ENCODE peak calls at places on chromosome 9, in nine cellular contexts. Z, F, D, N, W, C, H, U and K are unnamed samples.

GRCh38 chr9:6566409-6567139 is 79.0 kb downstream of the GLDC start:
- DNase-seq in H (no peak), N (no peak), U (no peak), C (no peak), D (no peak), Z (peak), F (no peak), W (no peak), K (peak)

GRCh38 chr9:99030082-99030481 is 74.8 kb upstream of the TGFBR1 start:
- DNase-seq in W (no peak), H (no peak), N (no peak), F (no peak), C (no peak), D (no peak), Z (no peak), U (no peak), K (no peak)

GRCh38 chr9:2838356-2838983 is 5.4 kb downstream of the PUM3 start:
- DNase-seq in W (no peak), Z (no peak), F (no peak), D (no peak), H (no peak), C (no peak), N (no peak), U (no peak), K (no peak)

GRCh38 chr9:12516573-12516972 is 176.6 kb upstream of the TYRP1 start:
- DNase-seq in Z (no peak), W (no peak), U (no peak), N (no peak), F (no peak), H (no peak), C (no peak), D (no peak), K (no peak)

GRCh38 chr9:86751207-86751606 is 196.1 kb downstream of the GAS1 start:
- DNase-seq in H (no peak), W (no peak), U (no peak), Z (no peak), C (no peak), D (no peak), N (no peak), F (no peak), K (peak)

GRCh38 chr9:135804588-135805421 is 102.5 kb downstream of the CAMSAP1 start:
- DNase-seq in Z (no peak), W (no peak), F (no peak), N (no peak), U (peak), C (no peak), D (no peak), H (peak), K (no peak)

GRCh38 chr9:28770827-28771226 is 1197.5 kb upstream of the C9orf72 start:
- DNase-seq in N (no peak), U (no peak), D (no peak), Z (no peak), F (no peak), H (no peak), C (no peak), W (no peak), K (no peak)

GRCh38 chr9:109252291-109252690 is 68.6 kb downstream of the EPB41L4B start:
- DNase-seq in Z (no peak), F (no peak), N (no peak), H (no peak), W (no peak), C (no peak), U (no peak), D (no peak), K (no peak)

GRCh38 chr9:99356512-99356971 is 134.5 kb downstream of the SEC61B start:
- DNase-seq in U (no peak), F (no peak), H (no peak), N (peak), Z (no peak), D (no peak), W (peak), C (no peak), K (no peak)

GRCh38 chr9:2874001-2874750 is 30.3 kb upstream of the PUM3 start:
- DNase-seq in C (no peak), Z (no peak), H (no peak), W (no peak), F (no peak), D (no peak), U (no peak), N (no peak), K (peak)

GRCh38 chr9:2106666-2107065 is 91.5 kb downstream of the SMARCA2 start:
- DNase-seq in F (no peak), W (no peak), D (no peak), H (no peak), N (no peak), U (no peak), C (no peak), Z (no peak), K (no peak)

GRCh38 chr9:91117959-91118651 is 243.6 kb downstream of the AUH start:
- DNase-seq in N (peak), C (peak), D (peak), Z (peak), F (peak), W (peak), U (peak), H (peak), K (peak)

GRCh38 chr9:80501635-80502034 is 929.9 kb downstream of the TLE4 start:
- DNase-seq in H (no peak), W (no peak), C (no peak), Z (no peak), U (no peak), D (no peak), F (no peak), N (no peak), K (no peak)

GRCh38 chr9:4126184-4126865 is 173.5 kb downstream of the GLIS3 start:
- DNase-seq in D (no peak), U (no peak), N (no peak), H (no peak), F (no peak), C (no peak), W (no peak), Z (no peak), K (peak)

GRCh38 chr9:18297532-18297872 is 176.5 kb upstream of the ADAMTSL1 start:
- DNase-seq in D (no peak), W (no peak), H (no peak), U (peak), F (peak), N (no peak), Z (no peak), C (no peak), K (no peak)

GRCh38 chr9:27073841-27074728 is 34.9 kb upstream of the TEK start:
- DNase-seq in W (no peak), Z (no peak), C (no peak), D (no peak), U (no peak), N (no peak), H (no peak), F (no peak), K (peak)

GRCh38 chr9:34437006-34437925 is 21.1 kb downstream of the FAM219A start:
- DNase-seq in N (peak), C (peak), F (peak), U (peak), Z (no peak), D (no peak), W (no peak), H (peak), K (peak)

GRCh38 chr9:132582276-132582785 is at the start of gene BARHL1:
- DNase-seq in W (no peak), H (no peak), Z (peak), D (no peak), U (no peak), N (no peak), F (no peak), C (no peak), K (no peak)

GRCh38 chr9:88477300-88477751 is 57.7 kb upstream of the NXNL2 start:
- DNase-seq in C (no peak), U (no peak), N (no peak), H (no peak), F (no peak), Z (no peak), D (no peak), W (no peak), K (no peak)

GRCh38 chr9:37968228-37968672 is 64.3 kb upstream of the SLC25A51 start:
- DNase-seq in H (no peak), D (peak), N (no peak), Z (peak), F (no peak), W (peak), C (no peak), U (no peak), K (peak)

GRCh38 chr9:125632321-125633115 is 74.5 kb downstream of the MAPKAP1 start:
- DNase-seq in C (no peak), W (no peak), F (no peak), N (no peak), D (no peak), H (peak), Z (no peak), U (no peak), K (no peak)

GRCh38 chr9:98563212-98563907 is 145.4 kb downstream of the GABBR2 start:
- DNase-seq in H (no peak), U (peak), N (no peak), F (no peak), C (no peak), Z (no peak), W (no peak), D (no peak), K (no peak)

GRCh38 chr9:87148391-87149237 is 201.3 kb upstream of the GAS1 start:
- DNase-seq in Z (peak), F (peak), D (peak), U (peak), C (peak), H (no peak), N (peak), W (peak), K (peak)

GRCh38 chr9:114798793-114799427 is 6.9 kb downstream of the TNFSF15 start:
- DNase-seq in W (no peak), Z (no peak), U (no peak), F (no peak), H (no peak), C (no peak), D (no peak), N (no peak), K (no peak)

GRCh38 chr9:127300886-127301447 is 36.4 kb downstream of the GARNL3 start:
- DNase-seq in D (no peak), Z (no peak), C (no peak), N (no peak), H (no peak), F (no peak), U (no peak), W (no peak), K (no peak)

GRCh38 chr9:26945591-26945990 is 1.5 kb downstream of the PLAA start:
- DNase-seq in U (no peak), W (no peak), H (no peak), D (no peak), Z (no peak), N (no peak), C (no peak), F (peak), K (no peak)

GRCh38 chr9:90970603-90971002 is 169.0 kb downstream of the SYK start:
- DNase-seq in C (no peak), F (peak), Z (no peak), D (no peak), N (peak), H (no peak), U (no peak), W (no peak), K (no peak)

GRCh38 chr9:112198646-112199045 is 23.5 kb upstream of the SUSD1 start:
- DNase-seq in W (no peak), C (no peak), N (no peak), H (no peak), Z (no peak), D (no peak), F (no peak), U (no peak), K (no peak)

GRCh38 chr9:113462781-113463286 is 693 bp upstream of the RGS3 start:
- DNase-seq in N (peak), U (no peak), Z (no peak), C (no peak), F (peak), H (no peak), W (no peak), D (no peak), K (no peak)
- H3K4me3 ChIP-seq in N (no peak), U (no peak), Z (no peak), C (no peak), F (peak), H (peak), W (no peak), D (no peak), K (peak)

GRCh38 chr9:100869321-100869720 is 159.2 kb upstream of the PLPPR1 start:
- DNase-seq in F (no peak), C (no peak), H (no peak), N (no peak), D (no peak), W (no peak), Z (no peak), U (no peak), K (no peak)
- H3K4me3 ChIP-seq in F (no peak), C (no peak), H (no peak), N (no peak), D (no peak), W (no peak), Z (no peak), U (no peak), K (no peak)

GRCh38 chr9:69325409-69326212 is 596 bp downstream of the ENTREP1 start:
- DNase-seq in H (no peak), F (peak), D (peak), Z (peak), N (no peak), C (peak), W (peak), U (peak), K (no peak)

GRCh38 chr9:69324549-69325401 is at the start of gene ENTREP1:
- DNase-seq in H (no peak), U (peak), Z (peak), W (peak), F (peak), D (peak), C (peak), N (peak), K (peak)

GRCh38 chr9:69326261-69326660 is 1.2 kb downstream of the ENTREP1 start:
- DNase-seq in W (no peak), U (peak), F (peak), C (peak), Z (no peak), D (no peak), H (no peak), N (no peak), K (peak)

GRCh38 chr9:69322256-69322655 is 2.8 kb upstream of the ENTREP1 start:
- DNase-seq in F (no peak), H (no peak), C (no peak), Z (no peak), N (no peak), D (no peak), W (no peak), U (no peak), K (no peak)

DNA sequence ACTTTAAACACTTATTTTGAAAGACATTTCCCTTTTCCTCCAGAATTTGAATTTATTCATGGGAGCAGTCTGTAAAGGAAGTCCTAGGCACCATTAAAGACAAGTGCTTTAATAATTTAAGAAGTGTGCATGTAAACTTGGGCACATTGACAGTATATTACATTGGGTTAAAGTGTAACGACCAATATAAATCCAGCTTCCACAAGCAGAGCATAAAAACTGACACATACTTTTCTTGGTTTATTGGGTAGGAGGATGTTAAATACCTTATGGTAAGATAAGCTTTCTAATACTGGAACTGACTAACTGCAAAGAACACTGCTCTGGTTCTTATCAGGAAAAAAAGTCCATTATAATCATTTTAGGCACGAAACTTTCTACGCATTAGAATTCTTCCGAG is 1.1 kb upstream of the ENTREP1 start:
- DNase-seq in U (no peak), F (no peak), W (no peak), Z (no peak), C (no peak), N (no peak), H (no peak), D (no peak), K (no peak)
- H3K4me3 ChIP-seq in U (peak), F (no peak), W (peak), Z (no peak), C (peak), N (no peak), H (no peak), D (no peak), K (peak)

GRCh38 chr9:120928720-120929389 is 2.3 kb upstream of the TRAF1 start:
- DNase-seq in W (peak), N (peak), Z (peak), F (peak), C (peak), U (peak), H (peak), D (peak), K (peak)

GRCh38 chr9:120929392-120929791 is 2.8 kb upstream of the TRAF1 start:
- DNase-seq in H (no peak), Z (no peak), D (no peak), F (no peak), U (no peak), C (no peak), N (no peak), W (no peak), K (no peak)

GRCh38 chr9:120926397-120926928 is at the start of gene TRAF1:
- DNase-seq in U (no peak), D (no peak), Z (no peak), F (no peak), W (no peak), H (no peak), N (peak), C (no peak), K (no peak)

GRCh38 chr9:120927125-120928014 is 774 bp upstream of the TRAF1 start:
- DNase-seq in D (no peak), F (no peak), U (no peak), H (no peak), N (peak), W (no peak), C (no peak), Z (no peak), K (no peak)

GRCh38 chr9:120928015-120928719 is 1.6 kb upstream of the TRAF1 start:
- DNase-seq in D (no peak), F (peak), N (peak), W (peak), H (no peak), Z (peak), U (peak), C (peak), K (no peak)
- H3K4me3 ChIP-seq in D (peak), F (peak), N (peak), W (peak), H (peak), Z (peak), U (peak), C (peak), K (peak)

DNA sequence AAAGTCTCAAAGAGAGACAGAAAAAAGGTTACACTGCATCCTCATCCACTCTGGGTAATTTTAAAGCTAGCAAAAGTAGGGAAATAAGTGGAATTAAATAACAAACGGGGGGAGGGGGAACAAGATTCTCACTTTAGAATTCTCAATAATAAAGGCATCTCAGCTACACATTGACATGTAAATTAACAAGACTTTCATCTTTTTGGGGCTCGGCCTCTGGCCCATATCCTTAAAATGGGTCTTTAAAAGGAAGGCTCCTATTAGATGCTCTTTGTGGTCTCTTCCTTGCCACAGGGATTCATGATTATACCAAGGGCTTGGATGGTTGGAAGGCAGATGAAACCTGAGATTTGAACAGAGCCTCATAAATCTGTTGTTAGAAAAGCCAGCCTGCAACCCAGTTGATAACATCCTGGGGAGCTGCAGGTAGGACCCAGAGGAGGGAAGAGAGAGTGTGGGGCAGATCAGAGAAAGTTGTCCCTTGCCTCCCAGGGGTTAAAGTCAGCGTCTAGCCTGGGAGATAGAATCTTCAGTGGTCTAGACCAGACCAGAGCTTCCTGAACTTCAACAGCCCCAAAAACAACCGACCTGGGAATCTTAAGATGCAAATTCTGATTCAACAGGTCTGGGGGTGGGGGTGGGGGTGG is 135.9 kb downstream of the GCNT1 start:
- DNase-seq in U (peak), D (no peak), F (no peak), N (no peak), W (no peak), H (no peak), Z (no peak), C (no peak), K (no peak)
- H3K4me3 ChIP-seq in U (no peak), D (no peak), F (no peak), N (no peak), W (no peak), H (no peak), Z (no peak), C (no peak), K (no peak)

DNA sequence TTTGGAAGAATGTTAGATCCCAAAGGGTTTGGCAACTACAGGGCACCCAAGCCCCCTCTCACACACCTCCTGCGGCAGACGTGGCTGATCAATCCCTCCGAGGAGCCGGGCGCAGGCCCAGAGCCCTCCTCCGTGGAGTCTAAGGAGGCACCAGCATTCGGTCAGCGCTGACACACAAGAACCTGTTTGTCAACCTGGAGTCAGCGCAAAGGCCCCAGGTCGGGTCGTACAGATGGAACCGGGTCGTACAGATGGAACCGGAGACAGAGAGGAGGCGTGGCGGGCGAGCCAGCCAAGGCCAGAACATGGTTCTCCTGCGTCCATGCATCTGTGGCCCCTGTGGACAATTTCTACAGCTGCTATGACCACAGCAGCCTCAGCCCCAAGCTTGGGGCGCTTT is 125.0 kb upstream of the SARDH start:
- DNase-seq in Z (no peak), W (no peak), U (no peak), N (no peak), D (no peak), F (no peak), C (no peak), H (no peak), K (no peak)
- H3K4me3 ChIP-seq in Z (no peak), W (peak), U (no peak), N (peak), D (no peak), F (no peak), C (peak), H (no peak), K (no peak)